ENCODE peak calls at places on chromosomes 13 and 19, in ten cellular contexts. I, L, X, H, J, F, C, Y, G and T are unnamed samples. For H3K27me3 and H3K4me1, the result is how much of the 10 kb centered on the place peaks cover.

GRCh38 chr19:14048439-14049153 is 13.3 kb downstream of the PALM3 start:
- DNase-seq in Y (peak), I (peak), H (peak), L (peak), F (no peak), X (peak), C (peak), G (peak), J (peak), T (peak)

GRCh38 chr13:42876810-42877550 is 95.6 kb downstream of the FAM216B start:
- DNase-seq in X (no peak), C (no peak), H (no peak), I (no peak), L (no peak), J (no peak), Y (no peak), G (no peak), F (no peak), T (no peak)

GRCh38 chr19:56107626-56108351 is 13.3 kb downstream of the ZNF787 start:
- DNase-seq in G (no peak), L (no peak), C (peak), Y (no peak), J (no peak), I (no peak), X (no peak), H (no peak), F (no peak), T (no peak)

GRCh38 chr13:23020246-23020843 is 160.4 kb upstream of the SGCG start:
- DNase-seq in C (peak), F (peak), X (peak), Y (peak), J (no peak), G (no peak), L (peak), I (no peak), H (peak), T (no peak)

GRCh38 chr13:103931885-103932284 is 865.7 kb upstream of the SLC10A2 start:
- DNase-seq in X (no peak), Y (no peak), J (no peak), G (no peak), C (no peak), I (no peak), L (no peak), F (no peak), H (no peak), T (no peak)

GRCh38 chr19:13262450-13262849 is 112.2 kb downstream of the IER2 start:
- DNase-seq in Y (peak), C (no peak), H (no peak), G (no peak), L (no peak), F (peak), X (peak), J (no peak), I (no peak), T (peak)

GRCh38 chr13:98327326-98328314 is 150.6 kb upstream of the RNF113B start:
- DNase-seq in L (peak), X (no peak), Y (no peak), C (no peak), G (no peak), H (no peak), F (no peak), I (no peak), J (no peak), T (no peak)

GRCh38 chr13:106373304-106373988 is 162.0 kb downstream of the EFNB2 start:
- DNase-seq in X (no peak), J (no peak), C (no peak), L (no peak), H (no peak), F (no peak), G (no peak), Y (no peak), I (no peak), T (no peak)

GRCh38 chr19:11418518-11419506 is at the start of gene RGL3:
- DNase-seq in Y (no peak), H (peak), F (no peak), C (peak), X (no peak), G (no peak), I (peak), J (no peak), L (peak), T (no peak)

GRCh38 chr13:23871616-23872220 is 17.5 kb downstream of the MIPEP start:
- DNase-seq in F (no peak), C (no peak), L (no peak), I (no peak), J (no peak), X (peak), H (no peak), G (no peak), Y (peak), T (no peak)

GRCh38 chr13:94300401-94300800 is 179.1 kb downstream of the DCT start:
- DNase-seq in I (no peak), C (no peak), Y (no peak), H (no peak), J (no peak), G (no peak), X (no peak), F (no peak), L (no peak), T (no peak)

GRCh38 chr13:48741377-48741776 is 87.6 kb downstream of the CYSLTR2 start:
- DNase-seq in Y (no peak), X (no peak), I (no peak), H (no peak), F (no peak), C (no peak), L (no peak), J (no peak), G (no peak), T (no peak)

GRCh38 chr13:112973577-112973951 is 4.5 kb downstream of the MCF2L start:
- DNase-seq in X (no peak), C (no peak), I (peak), L (no peak), Y (no peak), H (no peak), G (no peak), J (no peak), F (no peak), T (no peak)

GRCh38 chr13:33272531-33273124 is 12.9 kb downstream of the STARD13 start:
- DNase-seq in Y (no peak), C (no peak), I (no peak), F (no peak), J (no peak), H (peak), X (no peak), G (no peak), L (no peak), T (no peak)

GRCh38 chr19:3684817-3685410 is 15.4 kb downstream of the PIP5K1C start:
- DNase-seq in F (no peak), I (no peak), C (no peak), J (no peak), X (no peak), L (no peak), G (no peak), Y (no peak), H (no peak), T (no peak)

GRCh38 chr13:113917523-113918371 is 53.9 kb upstream of the GAS6 start:
- DNase-seq in L (peak), G (no peak), Y (no peak), H (peak), J (no peak), I (no peak), F (no peak), C (peak), X (no peak), T (no peak)

GRCh38 chr13:55727683-55728082 is 1413.0 kb upstream of the PRR20A start:
- DNase-seq in G (no peak), Y (no peak), L (no peak), H (no peak), I (no peak), J (no peak), X (no peak), C (no peak), F (no peak), T (no peak)

GRCh38 chr19:49347835-49348234 is 12.6 kb downstream of the CD37 start:
- DNase-seq in J (no peak), I (no peak), H (no peak), Y (no peak), X (no peak), L (peak), F (peak), C (no peak), G (no peak), T (no peak)

GRCh38 chr13:35723061-35723461 is 246.6 kb upstream of the MAB21L1 start:
- DNase-seq in G (no peak), L (no peak), X (no peak), C (peak), I (no peak), J (no peak), F (peak), Y (no peak), H (no peak), T (no peak)

GRCh38 chr19:52786078-52786463 is 520 bp downstream of the ZNF600 start:
- DNase-seq in L (no peak), Y (no peak), X (no peak), F (peak), I (no peak), H (no peak), J (no peak), G (no peak), C (no peak), T (peak)

GRCh38 chr19:30428856-30429255 is 56.7 kb downstream of the ZNF536 start:
- DNase-seq in Y (no peak), L (no peak), I (no peak), H (no peak), F (no peak), G (no peak), J (no peak), X (no peak), C (no peak), T (no peak)

GRCh38 chr13:73216381-73216831 is 157.6 kb downstream of the KLF5 start:
- DNase-seq in C (no peak), X (no peak), Y (no peak), G (no peak), L (no peak), I (no peak), H (no peak), F (peak), J (no peak), T (no peak)

GRCh38 chr13:22594041-22594440 is 586.7 kb upstream of the SGCG start:
- DNase-seq in L (no peak), C (no peak), G (no peak), J (no peak), F (no peak), Y (no peak), I (no peak), X (no peak), H (no peak), T (no peak)

GRCh38 chr19:3243851-3244700 is 19.6 kb downstream of the CELF5 start:
- DNase-seq in F (no peak), G (no peak), J (peak), L (peak), I (no peak), Y (peak), X (peak), C (no peak), H (peak), T (peak)

GRCh38 chr19:10961073-10961762 is 388 bp downstream of the SMARCA4 start:
- DNase-seq in C (no peak), J (no peak), L (peak), I (peak), Y (no peak), X (peak), G (no peak), H (peak), F (peak), T (no peak)

GRCh38 chr13:44749906-44750305 is 173.8 kb upstream of the TSC22D1 start:
- DNase-seq in I (no peak), F (no peak), X (no peak), H (no peak), Y (no peak), L (no peak), J (no peak), G (no peak), C (no peak), T (no peak)

GRCh38 chr13:51760592-51760991 is 43.4 kb downstream of the DHRS12 start:
- DNase-seq in C (no peak), X (no peak), Y (no peak), L (no peak), I (no peak), F (no peak), J (no peak), H (no peak), G (no peak), T (no peak)

GRCh38 chr19:5002143-5002542 is 33.2 kb downstream of the KDM4B start:
- DNase-seq in J (no peak), X (no peak), G (no peak), I (no peak), L (no peak), Y (no peak), H (no peak), F (no peak), C (no peak), T (no peak)

GRCh38 chr13:63435668-63436275 is 2020.1 kb upstream of the PCDH20 start:
- DNase-seq in L (no peak), J (no peak), C (no peak), Y (no peak), I (no peak), H (no peak), F (no peak), X (no peak), G (no peak), T (no peak)

GRCh38 chr19:4173479-4174211 is 8.7 kb downstream of the SIRT6 start:
- DNase-seq in X (no peak), H (no peak), C (no peak), Y (no peak), I (no peak), J (no peak), F (no peak), G (no peak), L (no peak), T (no peak)

GRCh38 chr19:2603320-2603719 is 99.2 kb downstream of the GNG7 start:
- DNase-seq in C (peak), I (peak), J (no peak), G (peak), H (no peak), F (no peak), X (no peak), L (peak), Y (no peak), T (no peak)

GRCh38 chr19:55115446-55116065 is 1.9 kb downstream of the PPP1R12C start:
- DNase-seq in J (no peak), H (no peak), C (no peak), L (no peak), G (no peak), Y (no peak), I (no peak), F (peak), X (no peak), T (no peak)

GRCh38 chr13:105410602-105411001 is 1124.9 kb downstream of the EFNB2 start:
- DNase-seq in C (peak), J (peak), X (no peak), H (peak), L (peak), Y (no peak), F (no peak), I (peak), G (no peak), T (no peak)

GRCh38 chr13:105783261-105783660 is 752.2 kb downstream of the EFNB2 start:
- DNase-seq in L (no peak), F (no peak), X (peak), Y (no peak), H (no peak), J (no peak), G (no peak), C (no peak), I (no peak), T (no peak)

GRCh38 chr19:7395360-7395781 is 46.6 kb downstream of the ARHGEF18 start:
- DNase-seq in I (no peak), X (peak), H (peak), F (no peak), C (no peak), G (no peak), L (no peak), J (no peak), Y (no peak), T (no peak)

GRCh38 chr13:24670927-24671326 is 9.3 kb upstream of the ATP12A start:
- DNase-seq in L (peak), Y (no peak), H (peak), J (no peak), I (no peak), G (no peak), F (no peak), C (no peak), X (no peak), T (no peak)

GRCh38 chr19:34387446-34387810 is 16.8 kb upstream of the PDCD2L start:
- DNase-seq in H (no peak), C (no peak), I (no peak), L (no peak), J (no peak), X (no peak), G (no peak), F (no peak), Y (no peak), T (no peak)

GRCh38 chr13:20351279-20352022 is 119.3 kb upstream of the GJB6 start:
- DNase-seq in Y (no peak), G (no peak), I (no peak), J (no peak), F (no peak), L (no peak), H (no peak), C (no peak), X (no peak), T (no peak)

GRCh38 chr19:57841364-57841763 is 8.3 kb upstream of the ZNF587 start:
- DNase-seq in F (no peak), J (no peak), G (no peak), H (no peak), C (no peak), Y (no peak), L (no peak), X (no peak), I (no peak), T (no peak)

DNA sequence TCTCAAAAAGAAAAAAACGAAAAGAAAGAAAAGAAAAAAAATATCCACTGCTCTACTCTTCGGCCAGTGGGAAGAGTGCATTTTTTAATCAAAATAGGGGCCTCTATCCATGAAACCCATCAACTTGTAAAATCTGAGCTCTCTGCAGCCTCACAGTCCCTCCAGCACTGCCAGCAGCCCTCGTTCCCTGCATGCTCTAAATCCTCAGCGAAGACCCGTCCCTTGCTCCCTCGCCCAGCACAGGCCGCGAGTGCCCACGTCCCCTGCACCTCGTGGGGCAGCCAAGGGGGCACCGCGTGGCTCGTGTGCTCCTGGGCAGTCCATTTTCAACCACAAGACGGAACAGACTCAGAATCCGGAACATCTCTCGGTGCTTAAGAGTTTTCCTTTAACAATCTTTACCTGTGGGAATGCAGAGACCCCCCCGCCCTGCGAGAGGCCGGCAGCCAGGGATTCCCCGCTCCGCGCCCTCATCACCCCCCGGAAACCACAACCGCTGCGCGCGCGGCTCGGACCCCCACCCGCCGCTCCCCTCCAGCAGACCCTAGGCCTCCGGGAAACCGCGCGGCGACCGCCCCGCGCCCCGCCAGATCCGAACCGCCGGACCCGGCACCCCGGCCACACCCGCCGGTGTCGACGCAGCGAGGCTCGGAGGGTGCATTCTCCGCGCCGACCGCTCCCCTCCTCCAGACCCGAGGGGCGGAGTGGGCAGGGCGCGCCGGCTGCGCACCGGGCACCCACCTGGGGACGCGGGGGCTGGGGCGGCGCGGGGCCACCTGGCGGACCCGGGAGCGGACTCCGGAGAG is 624 bp downstream of the ANKRD27 start:
- DNase-seq in C (no peak), Y (no peak), J (no peak), X (no peak), H (no peak), L (no peak), F (no peak), G (no peak), I (no peak), T (no peak)
- H3K27me3 ChIP-seq in C (under half), Y (under half), J (under half), X (under half), H (under half), L (under half), F (under half), G (under half), I (under half), T (under half)

GRCh38 chr13:110063490-110063889 is 243.5 kb downstream of the COL4A1 start:
- DNase-seq in C (no peak), F (no peak), G (no peak), L (no peak), J (no peak), H (no peak), I (no peak), Y (no peak), X (no peak), T (no peak)

GRCh38 chr13:110062077-110062776 is 244.7 kb downstream of the COL4A1 start:
- DNase-seq in X (no peak), J (no peak), G (no peak), H (no peak), F (no peak), L (no peak), Y (no peak), I (peak), C (no peak), T (no peak)

GRCh38 chr13:110062777-110063442 is 244.0 kb downstream of the COL4A1 start:
- DNase-seq in L (no peak), J (no peak), C (no peak), G (no peak), F (no peak), X (no peak), H (no peak), Y (no peak), I (no peak), T (no peak)

GRCh38 chr13:110065780-110066179 is 241.2 kb downstream of the COL4A1 start:
- DNase-seq in C (no peak), X (no peak), G (no peak), H (no peak), F (no peak), I (no peak), Y (no peak), J (no peak), L (no peak), T (no peak)

GRCh38 chr13:110064022-110064421 is 242.9 kb downstream of the COL4A1 start:
- DNase-seq in C (no peak), F (no peak), J (no peak), H (no peak), Y (no peak), L (no peak), G (no peak), X (no peak), I (no peak), T (no peak)
- H3K4me1 ChIP-seq in C (under half), F (under half), J (under half), H (under half), Y (under half), L (under half), G (under half), X (under half), I (under half), T (under half)

DNA sequence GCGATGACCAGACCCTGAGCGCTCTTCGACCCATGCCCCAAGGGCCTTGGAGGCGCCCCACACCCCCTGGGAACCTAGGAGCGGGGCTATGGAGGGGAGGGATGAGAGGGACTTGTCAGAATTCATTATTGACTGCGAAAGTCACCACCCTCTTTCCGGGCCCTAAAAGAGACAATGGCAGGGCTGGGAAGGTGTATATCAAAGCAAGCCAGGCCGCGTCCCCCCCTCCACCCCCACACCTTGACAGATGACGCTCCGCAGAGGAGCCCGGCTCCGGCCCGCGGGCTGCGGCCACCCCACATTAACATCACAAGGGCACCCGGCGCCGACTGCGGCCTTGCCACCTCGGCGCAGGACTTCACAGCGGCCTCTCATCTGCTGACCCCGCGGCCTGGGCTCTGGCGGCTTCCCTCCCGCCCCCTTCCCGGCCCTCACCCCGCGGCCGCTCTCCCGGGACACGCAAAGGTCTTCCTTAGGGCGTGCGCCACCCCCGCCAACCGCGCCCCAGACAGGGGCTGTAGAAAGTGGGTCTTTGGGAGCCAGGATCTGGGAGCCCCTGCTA is 2.4 kb downstream of the CDX2 start:
- DNase-seq in C (no peak), F (no peak), G (no peak), J (no peak), I (no peak), Y (no peak), X (no peak), H (peak), L (peak), T (no peak)
- H3K27me3 ChIP-seq in C (half or more), F (half or more), G (under half), J (under half), I (half or more), Y (under half), X (under half), H (under half), L (half or more), T (under half)

GRCh38 chr19:41324921-41325639 is 15.1 kb downstream of the CCDC97 start:
- DNase-seq in I (peak), X (no peak), L (peak), Y (no peak), F (peak), G (peak), J (peak), C (peak), H (peak), T (no peak)
- H3K4me1 ChIP-seq in I (half or more), X (under half), L (under half), Y (under half), F (under half), G (half or more), J (half or more), C (half or more), H (under half), T (under half)

DNA sequence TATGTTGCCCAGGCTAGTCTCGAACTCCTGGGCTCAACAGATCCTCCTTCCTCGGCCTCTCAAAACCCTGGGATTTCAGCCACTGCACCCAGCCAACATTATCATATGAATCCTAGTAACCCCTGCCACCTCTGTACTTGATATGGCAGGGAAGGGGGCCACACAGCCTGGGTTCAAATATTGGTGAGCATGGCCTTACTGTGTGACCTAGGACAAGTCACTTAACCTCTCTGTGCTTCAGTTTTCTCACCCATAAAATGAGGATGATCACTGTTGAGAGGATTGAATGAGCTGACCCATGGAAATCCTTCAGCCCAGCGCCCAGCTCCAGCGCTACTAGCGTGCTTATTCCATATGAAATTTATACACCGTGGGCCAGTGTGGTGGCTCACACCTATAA is 3.6 kb upstream of the COMP start:
- DNase-seq in L (no peak), F (no peak), X (no peak), H (no peak), Y (no peak), J (no peak), I (no peak), G (no peak), C (no peak), T (no peak)
- H3K27me3 ChIP-seq in L (half or more), F (under half), X (half or more), H (under half), Y (under half), J (under half), I (half or more), G (under half), C (half or more), T (under half)